ENCODE peak calls at places on chromosomes 5 and 9, in four cellular contexts. One of them, this sample, is unnamed.
A peak's percentile ranks its signal among the peaks of the same experiment; 100 is the strongest.

GRCh38 chr9:88722753-88723152 is 187.8 kb downstream of the NXNL2 start:
- ATAC-seq in IMR-90: peak; percentile 60
- ATAC-seq in heart left ventricle: peak; percentile 75
- ATAC-seq in K562: no peak
- ATAC-seq in this sample: no peak

GRCh38 chr9:75623462-75623861 is 267.0 kb upstream of the PCSK5 start:
- ATAC-seq in K562: no peak
- ATAC-seq in heart left ventricle: peak; percentile 55
- ATAC-seq in IMR-90: no peak
- ATAC-seq in this sample: no peak

GRCh38 chr5:165913059-165913458 is 2378.4 kb upstream of the WWC1 start:
- ATAC-seq in IMR-90: no peak
- ATAC-seq in K562: no peak
- ATAC-seq in heart left ventricle: no peak
- ATAC-seq in this sample: no peak

GRCh38 chr5:39256472-39256871 is 37.1 kb upstream of the FYB1 start:
- ATAC-seq in heart left ventricle: peak; percentile 42
- ATAC-seq in IMR-90: peak; percentile 79
- ATAC-seq in K562: no peak
- ATAC-seq in this sample: peak; percentile 63

GRCh38 chr9:106387965-106388364 is 475.0 kb upstream of the ZNF462 start:
- ATAC-seq in IMR-90: no peak
- ATAC-seq in K562: no peak
- ATAC-seq in heart left ventricle: no peak
- ATAC-seq in this sample: no peak

GRCh38 chr9:95383198-95383673 is 65.7 kb upstream of the FANCC start:
- ATAC-seq in IMR-90: peak; percentile 77
- ATAC-seq in K562: no peak
- ATAC-seq in heart left ventricle: no peak
- ATAC-seq in this sample: no peak

GRCh38 chr5:150497989-150498317 is 10.0 kb upstream of the NDST1 start:
- ATAC-seq in heart left ventricle: peak; percentile 5
- ATAC-seq in IMR-90: peak; percentile 16
- ATAC-seq in K562: no peak
- ATAC-seq in this sample: peak; percentile 53

GRCh38 chr5:66406761-66407289 is 189.4 kb upstream of the MAST4 start:
- ATAC-seq in heart left ventricle: no peak
- ATAC-seq in IMR-90: no peak
- ATAC-seq in K562: no peak
- ATAC-seq in this sample: no peak

GRCh38 chr9:131889437-131890244 is 149.8 kb upstream of the RAPGEF1 start:
- ATAC-seq in K562: no peak
- ATAC-seq in IMR-90: no peak
- ATAC-seq in heart left ventricle: peak; percentile 83
- ATAC-seq in this sample: no peak

GRCh38 chr5:68141494-68141893 is 74.1 kb upstream of the PIK3R1 start:
- ATAC-seq in heart left ventricle: no peak
- ATAC-seq in K562: no peak
- ATAC-seq in IMR-90: peak; percentile 88
- ATAC-seq in this sample: no peak

GRCh38 chr5:76169536-76169935 is 86.4 kb downstream of the SV2C start:
- ATAC-seq in IMR-90: no peak
- ATAC-seq in heart left ventricle: no peak
- ATAC-seq in K562: no peak
- ATAC-seq in this sample: no peak

GRCh38 chr5:124980174-124980941 is 233.9 kb upstream of the ZNF608 start:
- ATAC-seq in heart left ventricle: no peak
- ATAC-seq in K562: no peak
- ATAC-seq in IMR-90: no peak
- ATAC-seq in this sample: no peak

GRCh38 chr5:173472164-173472563 is 143.9 kb upstream of the STC2 start:
- ATAC-seq in K562: no peak
- ATAC-seq in heart left ventricle: peak; percentile 96
- ATAC-seq in IMR-90: peak; percentile 60
- ATAC-seq in this sample: peak; percentile 95

GRCh38 chr5:33530183-33530962 is 89.6 kb downstream of the TARS1 start:
- ATAC-seq in IMR-90: no peak
- ATAC-seq in heart left ventricle: peak; percentile 55
- ATAC-seq in K562: peak; percentile 89
- ATAC-seq in this sample: no peak

GRCh38 chr5:149162401-149163084 is 21.2 kb downstream of the ABLIM3 start:
- ATAC-seq in heart left ventricle: peak; percentile 25
- ATAC-seq in K562: no peak
- ATAC-seq in IMR-90: no peak
- ATAC-seq in this sample: no peak

GRCh38 chr9:130780865-130781504 is 54.1 kb upstream of the ABL1 start:
- ATAC-seq in K562: peak; percentile 18
- ATAC-seq in heart left ventricle: peak; percentile 84
- ATAC-seq in IMR-90: peak; percentile 87
- ATAC-seq in this sample: peak; percentile 96

GRCh38 chr5:120473332-120473731 is 9.2 kb downstream of the PRR16 start:
- ATAC-seq in IMR-90: no peak
- ATAC-seq in heart left ventricle: no peak
- ATAC-seq in K562: no peak
- ATAC-seq in this sample: no peak

GRCh38 chr5:45454114-45454513 is 242.1 kb downstream of the HCN1 start:
- ATAC-seq in IMR-90: no peak
- ATAC-seq in heart left ventricle: peak; percentile 97
- ATAC-seq in K562: no peak
- ATAC-seq in this sample: no peak

GRCh38 chr5:157178961-157179360 is 1.7 kb upstream of the ITK start:
- ATAC-seq in K562: no peak
- ATAC-seq in IMR-90: no peak
- ATAC-seq in heart left ventricle: no peak
- ATAC-seq in this sample: no peak

GRCh38 chr5:35171991-35172390 is 58.3 kb downstream of the PRLR start:
- ATAC-seq in K562: no peak
- ATAC-seq in IMR-90: no peak
- ATAC-seq in heart left ventricle: no peak
- ATAC-seq in this sample: no peak

GRCh38 chr5:142678615-142679014 is 7.3 kb downstream of the FGF1 start:
- ATAC-seq in heart left ventricle: no peak
- ATAC-seq in K562: no peak
- ATAC-seq in IMR-90: no peak
- ATAC-seq in this sample: no peak

GRCh38 chr5:154254886-154255285 is 64.4 kb downstream of the GALNT10 start:
- ATAC-seq in heart left ventricle: no peak
- ATAC-seq in IMR-90: no peak
- ATAC-seq in K562: no peak
- ATAC-seq in this sample: no peak

GRCh38 chr5:38013107-38013506 is 173.3 kb upstream of the GDNF start:
- ATAC-seq in IMR-90: no peak
- ATAC-seq in heart left ventricle: no peak
- ATAC-seq in K562: no peak
- ATAC-seq in this sample: no peak

GRCh38 chr5:172695431-172696054 is 54.5 kb downstream of the NEURL1B start:
- ATAC-seq in heart left ventricle: peak; percentile 15
- ATAC-seq in K562: no peak
- ATAC-seq in IMR-90: no peak
- ATAC-seq in this sample: no peak

GRCh38 chr9:97954550-97954989 is 16.6 kb upstream of the HEMGN start:
- ATAC-seq in K562: peak; percentile 94
- ATAC-seq in heart left ventricle: no peak
- ATAC-seq in IMR-90: no peak
- ATAC-seq in this sample: no peak

GRCh38 chr9:136806631-136807201 is 1.0 kb upstream of the RABL6 start:
- ATAC-seq in heart left ventricle: peak; percentile 4
- ATAC-seq in IMR-90: no peak
- ATAC-seq in K562: peak; percentile 3
- ATAC-seq in this sample: no peak

GRCh38 chr5:150058480-150059126 is 27.8 kb downstream of the CSF1R start:
- ATAC-seq in K562: peak; percentile 73
- ATAC-seq in heart left ventricle: peak; percentile 42
- ATAC-seq in IMR-90: peak; percentile 70
- ATAC-seq in this sample: peak; percentile 51

GRCh38 chr9:38068616-38068865 is 486 bp downstream of the SHB start:
- ATAC-seq in IMR-90: peak; percentile 45
- ATAC-seq in heart left ventricle: peak; percentile 38
- ATAC-seq in K562: peak; percentile 49
- ATAC-seq in this sample: peak; percentile 39

GRCh38 chr5:177434437-177434836 is 8.0 kb downstream of the GRK6 start:
- ATAC-seq in IMR-90: no peak
- ATAC-seq in K562: no peak
- ATAC-seq in heart left ventricle: no peak
- ATAC-seq in this sample: no peak

GRCh38 chr5:1401681-1402096 is 43.6 kb downstream of the SLC6A3 start:
- ATAC-seq in heart left ventricle: no peak
- ATAC-seq in K562: no peak
- ATAC-seq in IMR-90: no peak
- ATAC-seq in this sample: no peak

DNA sequence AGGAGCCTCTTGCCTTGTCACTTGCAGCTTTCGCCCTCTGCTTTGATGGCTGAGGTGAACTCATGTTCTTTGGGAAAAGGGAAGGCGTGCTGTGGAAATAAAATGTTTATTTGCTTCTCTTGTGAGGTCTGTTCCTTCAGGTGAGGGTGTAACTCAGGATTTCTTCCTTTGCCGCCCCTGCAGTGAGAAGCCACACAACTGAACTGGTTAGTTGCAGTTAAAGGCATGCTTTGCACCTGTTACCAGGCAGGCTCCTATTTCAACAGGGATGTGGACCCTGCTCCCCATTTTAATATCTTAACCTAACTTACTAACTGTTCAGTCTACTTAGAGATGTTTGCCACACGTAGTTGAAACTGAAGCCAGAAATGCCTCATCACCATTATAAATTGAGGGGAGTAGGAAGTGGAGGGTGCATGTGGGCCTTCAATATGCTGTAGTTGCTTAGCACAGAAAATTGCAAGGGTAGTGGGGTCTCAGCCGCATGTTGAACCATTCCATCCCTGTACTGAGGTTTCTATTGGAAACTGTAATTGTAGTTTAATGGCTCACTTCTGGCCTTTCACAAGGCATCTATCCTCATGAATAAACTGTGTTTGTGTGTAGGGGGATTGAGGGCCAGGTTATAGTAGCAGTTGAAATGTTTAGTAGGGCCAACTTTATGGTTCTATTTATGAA is 7.9 kb downstream of the RACK1 start:
- ATAC-seq in heart left ventricle: no peak
- ATAC-seq in IMR-90: no peak
- ATAC-seq in K562: peak; percentile 39
- ATAC-seq in this sample: no peak
- TF ChIP-seq POLR2A in heart left ventricle: no peak
- TF ChIP-seq POLR2A in IMR-90: peak; percentile 52
- TF ChIP-seq POLR2A in K562: peak; percentile 91
- TF ChIP-seq POLR2A in this sample: no peak

DNA sequence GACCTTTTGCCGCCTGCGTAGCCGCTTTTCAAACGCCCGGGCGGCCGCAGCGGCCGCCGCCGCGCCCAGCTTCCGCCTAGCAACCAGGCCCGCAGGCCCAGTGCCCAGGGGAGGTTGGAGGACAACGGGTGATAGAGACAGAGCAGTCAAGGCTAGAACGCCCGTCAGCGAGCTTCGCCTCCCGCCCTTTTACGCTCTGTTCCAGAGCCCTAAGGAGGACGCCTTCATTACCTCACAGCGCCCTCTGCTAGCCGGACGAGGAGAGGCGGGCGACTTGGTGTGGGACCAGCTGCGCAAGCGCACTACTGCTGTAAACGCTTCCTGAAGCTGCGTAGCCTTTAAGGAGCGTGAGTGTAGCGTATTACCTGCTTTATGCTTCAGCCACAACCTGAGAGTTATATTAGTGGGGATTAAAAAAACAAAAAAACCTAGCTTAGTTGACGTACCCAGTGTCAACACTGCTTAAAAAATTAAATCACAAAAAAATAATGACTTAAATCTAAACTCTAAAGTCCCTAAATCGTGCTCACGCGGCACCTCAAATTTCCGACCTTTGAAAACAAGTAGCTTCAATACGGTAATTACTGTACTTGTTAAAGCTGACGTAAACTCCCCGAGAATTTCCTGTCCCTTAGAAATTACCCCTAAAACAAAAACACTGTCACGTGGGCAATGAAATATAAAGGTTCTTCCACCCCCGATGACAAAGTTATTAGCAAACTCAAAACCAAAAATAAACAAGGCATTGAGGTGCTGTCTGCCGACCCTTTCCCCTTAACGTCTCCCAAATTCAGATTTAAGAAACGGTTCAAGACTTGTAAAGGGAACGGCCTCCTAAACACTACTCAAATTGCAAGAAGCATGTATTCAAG is at the start of gene CEP120:
- ATAC-seq in IMR-90: peak; percentile 99
- ATAC-seq in K562: peak; percentile 99
- ATAC-seq in heart left ventricle: peak; percentile 100
- ATAC-seq in this sample: peak; percentile 99
- TF ChIP-seq POLR2A in IMR-90: peak; percentile 65
- TF ChIP-seq POLR2A in K562: peak; percentile 86
- TF ChIP-seq POLR2A in heart left ventricle: peak; percentile 59
- TF ChIP-seq POLR2A in this sample: peak; percentile 87

DNA sequence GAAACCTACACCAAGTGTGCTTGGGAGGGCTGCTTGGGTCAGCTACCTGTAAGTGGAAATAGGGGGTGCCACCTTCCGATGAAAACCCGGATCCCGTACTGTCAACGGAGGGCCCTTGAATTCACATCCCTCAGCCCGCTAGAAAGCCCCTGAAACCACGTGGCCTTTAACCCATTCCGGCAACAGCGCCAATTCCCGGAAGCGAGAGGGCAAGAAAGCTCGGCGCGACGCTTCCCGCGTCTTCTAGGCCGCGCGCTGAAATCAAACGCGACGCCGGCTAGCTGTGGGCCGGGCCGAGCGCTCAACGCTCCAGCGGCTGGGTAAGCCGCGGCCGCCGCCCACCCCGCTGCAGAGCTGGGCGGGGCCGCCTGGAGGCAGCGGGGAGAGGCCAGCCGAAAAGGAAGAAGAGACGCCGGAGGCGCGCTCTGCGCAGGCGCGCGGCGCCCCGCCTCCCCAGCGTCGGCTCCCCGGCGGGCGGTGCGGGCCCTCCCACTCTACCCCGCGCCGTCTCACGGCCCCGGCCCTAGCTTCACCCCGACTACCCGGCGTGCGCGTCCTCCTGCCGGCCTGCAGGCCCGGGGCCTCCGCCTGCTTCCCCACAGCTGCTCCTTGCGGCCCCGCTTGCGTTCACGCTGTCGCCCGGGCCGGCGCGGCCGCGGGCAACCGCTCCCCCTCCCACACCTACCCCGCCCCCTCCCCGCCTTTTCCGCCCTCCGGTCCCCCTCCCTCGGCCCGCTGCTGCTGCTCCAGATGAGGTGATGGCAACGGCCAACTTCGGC is at the start of gene KIF2A:
- ATAC-seq in K562: peak; percentile 95
- ATAC-seq in IMR-90: peak; percentile 96
- ATAC-seq in heart left ventricle: peak; percentile 100
- ATAC-seq in this sample: peak; percentile 96
- TF ChIP-seq POLR2A in K562: peak; percentile 64
- TF ChIP-seq POLR2A in IMR-90: peak; percentile 36
- TF ChIP-seq POLR2A in heart left ventricle: no peak
- TF ChIP-seq POLR2A in this sample: peak; percentile 32

GRCh38 chr9:21993007-21993406 is 1.2 kb downstream of the CDKN2A start:
- ATAC-seq in heart left ventricle: no peak
- ATAC-seq in IMR-90: no peak
- ATAC-seq in K562: no peak
- ATAC-seq in this sample: no peak

GRCh38 chr9:21994996-21995651 is 533 bp downstream of the CDKN2B-AS1 start:
- ATAC-seq in heart left ventricle: peak; percentile 85
- ATAC-seq in IMR-90: peak; percentile 71
- ATAC-seq in K562: no peak
- ATAC-seq in this sample: peak; percentile 84

GRCh38 chr9:21994526-21994995 is at the start of gene CDKN2B-AS1:
- ATAC-seq in IMR-90: peak; percentile 69
- ATAC-seq in K562: no peak
- ATAC-seq in heart left ventricle: peak; percentile 66
- ATAC-seq in this sample: peak; percentile 47

GRCh38 chr9:21995652-21996275 is 1.2 kb downstream of the CDKN2B-AS1 start:
- ATAC-seq in heart left ventricle: peak; percentile 70
- ATAC-seq in IMR-90: peak; percentile 35
- ATAC-seq in K562: no peak
- ATAC-seq in this sample: peak; percentile 46

GRCh38 chr9:21993893-21994525 is at the start of gene CDKN2A:
- ATAC-seq in heart left ventricle: peak; percentile 32
- ATAC-seq in IMR-90: peak; percentile 41
- ATAC-seq in K562: no peak
- ATAC-seq in this sample: peak; percentile 27
- TF ChIP-seq POLR2A in heart left ventricle: no peak
- TF ChIP-seq POLR2A in IMR-90: no peak
- TF ChIP-seq POLR2A in K562: no peak
- TF ChIP-seq POLR2A in this sample: no peak